ENCODE peak calls at places on chromosomes 11 and 22, in nine cellular contexts. One of them, this sample, is unnamed.

GRCh38 chr11:19239039-19239438 is 1.7 kb downstream of the E2F8 start:
- DNase-seq in AG10803: no peak
- DNase-seq in AG09319: no peak
- DNase-seq in thoracic aorta: no peak
- DNase-seq in Calu3: no peak
- DNase-seq in coronary artery: no peak
- DNase-seq in mammary epithelial cell: no peak
- DNase-seq in adrenal gland: no peak
- DNase-seq in neural progenitor cell: no peak
- DNase-seq in this sample: no peak

GRCh38 chr11:66289548-66290331 is 797 bp upstream of the YIF1A start:
- DNase-seq in AG10803: no peak
- DNase-seq in AG09319: peak
- DNase-seq in thoracic aorta: no peak
- DNase-seq in Calu3: peak
- DNase-seq in coronary artery: peak
- DNase-seq in mammary epithelial cell: no peak
- DNase-seq in adrenal gland: peak
- DNase-seq in neural progenitor cell: peak
- DNase-seq in this sample: peak

GRCh38 chr22:48105254-48105653 is 1342.8 kb downstream of the TBC1D22A start:
- DNase-seq in AG10803: no peak
- DNase-seq in AG09319: no peak
- DNase-seq in thoracic aorta: no peak
- DNase-seq in Calu3: no peak
- DNase-seq in coronary artery: no peak
- DNase-seq in mammary epithelial cell: no peak
- DNase-seq in adrenal gland: no peak
- DNase-seq in neural progenitor cell: no peak
- DNase-seq in this sample: no peak

GRCh38 chr11:8934735-8935478 is 2.2 kb upstream of the C11orf16 start:
- DNase-seq in AG10803: peak
- DNase-seq in AG09319: no peak
- DNase-seq in thoracic aorta: no peak
- DNase-seq in Calu3: peak
- DNase-seq in coronary artery: no peak
- DNase-seq in mammary epithelial cell: peak
- DNase-seq in adrenal gland: no peak
- DNase-seq in neural progenitor cell: no peak
- DNase-seq in this sample: peak

GRCh38 chr11:113885897-113886296 is 10.5 kb upstream of the USP28 start:
- DNase-seq in AG10803: no peak
- DNase-seq in AG09319: no peak
- DNase-seq in thoracic aorta: no peak
- DNase-seq in Calu3: no peak
- DNase-seq in coronary artery: no peak
- DNase-seq in mammary epithelial cell: no peak
- DNase-seq in adrenal gland: no peak
- DNase-seq in neural progenitor cell: no peak
- DNase-seq in this sample: no peak

GRCh38 chr11:47523491-47524199 is 29.3 kb downstream of the CELF1 start:
- DNase-seq in AG10803: peak
- DNase-seq in AG09319: no peak
- DNase-seq in thoracic aorta: peak
- DNase-seq in Calu3: peak
- DNase-seq in coronary artery: no peak
- DNase-seq in mammary epithelial cell: peak
- DNase-seq in adrenal gland: peak
- DNase-seq in neural progenitor cell: no peak
- DNase-seq in this sample: peak

GRCh38 chr22:44360686-44361381 is 48.1 kb upstream of the SHISAL1 start:
- DNase-seq in AG10803: peak
- DNase-seq in AG09319: peak
- DNase-seq in thoracic aorta: peak
- DNase-seq in Calu3: peak
- DNase-seq in coronary artery: peak
- DNase-seq in mammary epithelial cell: peak
- DNase-seq in adrenal gland: no peak
- DNase-seq in neural progenitor cell: peak
- DNase-seq in this sample: peak

GRCh38 chr11:109377039-109377742 is 44.8 kb upstream of the C11orf87 start:
- DNase-seq in AG10803: no peak
- DNase-seq in AG09319: no peak
- DNase-seq in thoracic aorta: no peak
- DNase-seq in Calu3: no peak
- DNase-seq in coronary artery: no peak
- DNase-seq in mammary epithelial cell: no peak
- DNase-seq in adrenal gland: no peak
- DNase-seq in neural progenitor cell: no peak
- DNase-seq in this sample: no peak

GRCh38 chr11:116589402-116589801 is 183.4 kb downstream of the BUD13 start:
- DNase-seq in AG10803: no peak
- DNase-seq in AG09319: no peak
- DNase-seq in thoracic aorta: no peak
- DNase-seq in Calu3: no peak
- DNase-seq in coronary artery: no peak
- DNase-seq in mammary epithelial cell: no peak
- DNase-seq in adrenal gland: no peak
- DNase-seq in neural progenitor cell: no peak
- DNase-seq in this sample: no peak

GRCh38 chr11:92854952-92855351 is 114.5 kb upstream of the MTNR1B start:
- DNase-seq in AG10803: no peak
- DNase-seq in AG09319: no peak
- DNase-seq in thoracic aorta: no peak
- DNase-seq in Calu3: no peak
- DNase-seq in coronary artery: no peak
- DNase-seq in mammary epithelial cell: no peak
- DNase-seq in adrenal gland: no peak
- DNase-seq in neural progenitor cell: no peak
- DNase-seq in this sample: no peak

GRCh38 chr11:126647735-126648134 is 292.2 kb downstream of the ST3GAL4 start:
- DNase-seq in AG10803: peak
- DNase-seq in AG09319: peak
- DNase-seq in thoracic aorta: no peak
- DNase-seq in Calu3: peak
- DNase-seq in coronary artery: no peak
- DNase-seq in mammary epithelial cell: peak
- DNase-seq in adrenal gland: no peak
- DNase-seq in neural progenitor cell: peak
- DNase-seq in this sample: peak

GRCh38 chr22:46592390-46592872 is 27.8 kb upstream of the GRAMD4 start:
- DNase-seq in AG10803: peak
- DNase-seq in AG09319: no peak
- DNase-seq in thoracic aorta: no peak
- DNase-seq in Calu3: no peak
- DNase-seq in coronary artery: no peak
- DNase-seq in mammary epithelial cell: peak
- DNase-seq in adrenal gland: peak
- DNase-seq in neural progenitor cell: peak
- DNase-seq in this sample: peak

GRCh38 chr22:18075101-18075730 is 2.6 kb upstream of the PEX26 start:
- DNase-seq in AG10803: no peak
- DNase-seq in AG09319: no peak
- DNase-seq in thoracic aorta: no peak
- DNase-seq in Calu3: no peak
- DNase-seq in coronary artery: no peak
- DNase-seq in mammary epithelial cell: no peak
- DNase-seq in adrenal gland: no peak
- DNase-seq in neural progenitor cell: no peak
- DNase-seq in this sample: no peak

GRCh38 chr11:48055292-48056132 is 75.2 kb downstream of the PTPRJ start:
- DNase-seq in AG10803: no peak
- DNase-seq in AG09319: no peak
- DNase-seq in thoracic aorta: no peak
- DNase-seq in Calu3: peak
- DNase-seq in coronary artery: no peak
- DNase-seq in mammary epithelial cell: peak
- DNase-seq in adrenal gland: no peak
- DNase-seq in neural progenitor cell: no peak
- DNase-seq in this sample: no peak

DNA sequence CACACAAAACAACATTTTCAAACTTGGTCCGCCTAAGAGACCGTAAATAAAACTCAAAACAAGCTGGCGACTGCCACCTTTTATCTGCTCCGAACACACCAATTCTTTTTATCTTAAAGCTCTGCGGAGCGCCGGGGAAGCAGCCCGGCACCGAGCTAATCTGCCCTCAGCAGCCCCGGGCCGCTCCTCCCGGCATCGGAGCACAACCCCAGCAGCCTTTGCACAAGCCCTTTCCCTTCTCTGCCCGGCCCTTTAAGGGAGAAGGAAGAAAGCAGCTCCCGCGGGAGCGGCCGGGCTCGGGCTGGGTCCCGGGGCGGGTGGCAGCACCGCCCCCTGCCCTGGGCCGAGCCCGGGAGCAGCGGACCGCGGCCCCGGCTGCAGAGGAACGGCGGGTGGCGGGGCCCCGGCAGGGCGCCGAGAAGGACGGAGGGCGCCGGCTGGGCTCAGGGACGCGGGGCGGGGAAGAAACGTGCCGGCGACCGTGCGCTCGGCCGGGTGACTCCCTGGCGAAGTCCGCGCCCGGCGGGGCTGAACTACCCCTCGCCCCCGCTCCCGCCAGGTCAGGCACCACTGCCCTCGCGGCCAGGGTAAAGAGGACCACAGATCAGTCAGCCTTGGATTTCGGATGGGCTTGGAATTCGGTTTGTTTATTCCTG is 133.5 kb upstream of the C11orf58 start:
- DNase-seq in AG10803: peak
- DNase-seq in AG09319: no peak
- DNase-seq in thoracic aorta: no peak
- DNase-seq in Calu3: peak
- DNase-seq in coronary artery: no peak
- DNase-seq in mammary epithelial cell: peak
- DNase-seq in adrenal gland: peak
- DNase-seq in neural progenitor cell: peak
- DNase-seq in this sample: no peak
- TF ChIP-seq CTCF in AG10803: no peak
- TF ChIP-seq CTCF in AG09319: no peak
- TF ChIP-seq CTCF in thoracic aorta: no peak
- TF ChIP-seq CTCF in Calu3: no peak
- TF ChIP-seq CTCF in coronary artery: no peak
- TF ChIP-seq CTCF in mammary epithelial cell: no peak
- TF ChIP-seq CTCF in adrenal gland: no peak
- TF ChIP-seq CTCF in neural progenitor cell: no peak
- TF ChIP-seq CTCF in this sample: no peak

DNA sequence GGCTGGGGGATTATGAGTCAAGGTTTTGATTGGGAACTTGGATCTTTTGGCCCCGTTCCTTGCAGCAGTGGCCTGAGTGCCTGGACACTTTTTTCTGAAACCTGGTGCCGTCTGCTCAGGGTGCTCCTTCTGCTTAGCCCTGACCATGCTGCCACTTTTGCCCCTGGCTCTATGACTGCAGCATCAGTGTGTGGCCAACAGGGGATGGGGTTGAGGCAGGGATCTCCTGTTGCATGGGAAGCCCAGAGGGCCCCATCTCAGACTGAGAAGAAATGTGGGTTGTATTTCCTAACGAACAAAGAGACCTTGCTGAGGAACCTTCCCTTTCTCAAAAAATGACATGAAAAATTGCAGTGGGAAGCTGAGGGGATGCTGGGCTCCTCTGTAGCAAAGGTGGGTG is 18.7 kb downstream of the POU2F3 start:
- DNase-seq in AG10803: no peak
- DNase-seq in AG09319: no peak
- DNase-seq in thoracic aorta: no peak
- DNase-seq in Calu3: no peak
- DNase-seq in coronary artery: no peak
- DNase-seq in mammary epithelial cell: no peak
- DNase-seq in adrenal gland: no peak
- DNase-seq in neural progenitor cell: no peak
- DNase-seq in this sample: no peak
- TF ChIP-seq CTCF in AG10803: no peak
- TF ChIP-seq CTCF in AG09319: peak
- TF ChIP-seq CTCF in thoracic aorta: no peak
- TF ChIP-seq CTCF in Calu3: no peak
- TF ChIP-seq CTCF in coronary artery: no peak
- TF ChIP-seq CTCF in mammary epithelial cell: no peak
- TF ChIP-seq CTCF in adrenal gland: no peak
- TF ChIP-seq CTCF in neural progenitor cell: no peak
- TF ChIP-seq CTCF in this sample: no peak

GRCh38 chr11:103661185-103661584 is 375.3 kb upstream of the DDI1 start:
- DNase-seq in AG10803: no peak
- DNase-seq in AG09319: no peak
- DNase-seq in thoracic aorta: no peak
- DNase-seq in Calu3: no peak
- DNase-seq in coronary artery: no peak
- DNase-seq in mammary epithelial cell: no peak
- DNase-seq in adrenal gland: no peak
- DNase-seq in neural progenitor cell: no peak
- DNase-seq in this sample: no peak

GRCh38 chr11:103661991-103662390 is 374.4 kb upstream of the DDI1 start:
- DNase-seq in AG10803: no peak
- DNase-seq in AG09319: no peak
- DNase-seq in thoracic aorta: no peak
- DNase-seq in Calu3: no peak
- DNase-seq in coronary artery: no peak
- DNase-seq in mammary epithelial cell: no peak
- DNase-seq in adrenal gland: no peak
- DNase-seq in neural progenitor cell: no peak
- DNase-seq in this sample: no peak

GRCh38 chr11:103659743-103660142 is 376.7 kb upstream of the DDI1 start:
- DNase-seq in AG10803: no peak
- DNase-seq in AG09319: no peak
- DNase-seq in thoracic aorta: no peak
- DNase-seq in Calu3: no peak
- DNase-seq in coronary artery: no peak
- DNase-seq in mammary epithelial cell: no peak
- DNase-seq in adrenal gland: no peak
- DNase-seq in neural progenitor cell: no peak
- DNase-seq in this sample: no peak

GRCh38 chr11:103656382-103656781 is 380.1 kb upstream of the DDI1 start:
- DNase-seq in AG10803: no peak
- DNase-seq in AG09319: no peak
- DNase-seq in thoracic aorta: no peak
- DNase-seq in Calu3: no peak
- DNase-seq in coronary artery: no peak
- DNase-seq in mammary epithelial cell: no peak
- DNase-seq in adrenal gland: no peak
- DNase-seq in neural progenitor cell: no peak
- DNase-seq in this sample: no peak

GRCh38 chr11:103659138-103659734 is 377.2 kb upstream of the DDI1 start:
- DNase-seq in AG10803: peak
- DNase-seq in AG09319: no peak
- DNase-seq in thoracic aorta: no peak
- DNase-seq in Calu3: peak
- DNase-seq in coronary artery: no peak
- DNase-seq in mammary epithelial cell: peak
- DNase-seq in adrenal gland: no peak
- DNase-seq in neural progenitor cell: peak
- DNase-seq in this sample: no peak
- TF ChIP-seq CTCF in AG10803: peak
- TF ChIP-seq CTCF in AG09319: peak
- TF ChIP-seq CTCF in thoracic aorta: no peak
- TF ChIP-seq CTCF in Calu3: no peak
- TF ChIP-seq CTCF in coronary artery: no peak
- TF ChIP-seq CTCF in mammary epithelial cell: peak
- TF ChIP-seq CTCF in adrenal gland: no peak
- TF ChIP-seq CTCF in neural progenitor cell: peak
- TF ChIP-seq CTCF in this sample: peak

DNA sequence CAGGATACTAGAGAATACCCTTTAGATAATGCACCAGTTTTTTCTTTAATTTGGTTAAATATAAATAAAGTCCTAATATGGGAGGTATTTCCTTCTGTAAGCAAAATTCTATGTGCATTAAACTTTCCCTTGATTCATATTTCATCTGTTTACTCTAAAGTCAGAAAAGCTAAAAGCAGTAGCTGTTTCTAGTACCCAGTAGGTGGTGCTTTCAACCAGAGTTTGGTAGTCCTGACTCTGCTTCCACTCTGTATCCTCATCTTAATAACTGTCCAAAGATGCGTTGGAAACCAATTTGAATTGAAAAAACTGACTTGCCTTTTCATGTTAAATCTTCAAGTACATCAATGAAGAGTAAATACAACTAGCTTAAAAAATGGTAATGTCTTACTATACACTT is 1065.2 kb downstream of the JRKL start:
- DNase-seq in AG10803: no peak
- DNase-seq in AG09319: no peak
- DNase-seq in thoracic aorta: no peak
- DNase-seq in Calu3: no peak
- DNase-seq in coronary artery: no peak
- DNase-seq in mammary epithelial cell: no peak
- DNase-seq in adrenal gland: no peak
- DNase-seq in neural progenitor cell: peak
- DNase-seq in this sample: no peak
- TF ChIP-seq CTCF in AG10803: no peak
- TF ChIP-seq CTCF in AG09319: no peak
- TF ChIP-seq CTCF in thoracic aorta: no peak
- TF ChIP-seq CTCF in Calu3: no peak
- TF ChIP-seq CTCF in coronary artery: no peak
- TF ChIP-seq CTCF in mammary epithelial cell: peak
- TF ChIP-seq CTCF in adrenal gland: no peak
- TF ChIP-seq CTCF in neural progenitor cell: peak
- TF ChIP-seq CTCF in this sample: no peak